ENCODE peak calls at places on chromosome X, in ten cellular contexts. V, U, X, D, H, M, S, R, K and W are unnamed samples.

GRCh38 chrX:25534096-25534495 is 518.3 kb upstream of the ARX start:
- DNase-seq in R (peak), K (no peak), U (no peak), D (no peak), V (no peak), H (no peak), S (no peak), X (no peak), M (no peak), W (no peak)

GRCh38 chrX:17563515-17563914 is 173.8 kb upstream of the SCML1 start:
- DNase-seq in V (no peak), D (no peak), M (no peak), U (no peak), K (no peak), H (no peak), X (no peak), S (peak), R (peak), W (no peak)

GRCh38 chrX:7116081-7116480 is 31.4 kb upstream of the STS start:
- DNase-seq in X (no peak), V (no peak), S (no peak), H (no peak), U (no peak), K (no peak), R (no peak), M (no peak), D (no peak), W (no peak)

GRCh38 chrX:41086627-41086932 is 1.3 kb downstream of the USP9X start:
- DNase-seq in U (no peak), X (no peak), S (no peak), V (no peak), R (no peak), M (no peak), H (no peak), D (no peak), K (no peak), W (no peak)

GRCh38 chrX:154419688-154420401 is 8.5 kb downstream of the TAFAZZIN start:
- DNase-seq in M (no peak), V (no peak), H (no peak), D (no peak), S (no peak), K (no peak), X (no peak), U (no peak), R (no peak), W (no peak)

GRCh38 chrX:12887141-12887540 is 19.3 kb upstream of the TLR8 start:
- DNase-seq in H (no peak), X (no peak), U (no peak), S (no peak), V (no peak), M (no peak), R (no peak), K (no peak), D (no peak), W (no peak)

GRCh38 chrX:53050841-53051240 is 2.3 kb downstream of the GPR173 start:
- DNase-seq in S (no peak), M (no peak), R (no peak), D (no peak), U (no peak), K (no peak), V (no peak), X (no peak), H (no peak), W (no peak)

GRCh38 chrX:110108381-110108796 is 105.5 kb downstream of the TMEM164 start:
- DNase-seq in S (peak), R (no peak), V (no peak), H (no peak), K (no peak), D (peak), X (no peak), M (peak), U (no peak), W (no peak)

GRCh38 chrX:1578511-1579173 is 12.8 kb upstream of the AKAP17A start:
- DNase-seq in R (no peak), V (no peak), M (no peak), U (no peak), D (no peak), S (peak), X (no peak), H (no peak), K (no peak), W (no peak)

GRCh38 chrX:36978886-36979285 is 29.3 kb upstream of the FAM47C start:
- DNase-seq in S (peak), R (peak), X (no peak), V (no peak), D (no peak), U (no peak), H (no peak), K (no peak), M (no peak), W (no peak)

GRCh38 chrX:18676470-18676869 is 4.6 kb upstream of the RS1 start:
- DNase-seq in M (no peak), S (no peak), H (no peak), K (peak), V (no peak), U (no peak), R (peak), X (no peak), D (no peak), W (no peak)

GRCh38 chrX:81120936-81121351 is 80.8 kb downstream of the HMGN5 start:
- DNase-seq in K (no peak), H (no peak), M (peak), V (no peak), D (peak), R (peak), X (no peak), S (peak), U (no peak), W (peak)

GRCh38 chrX:7088968-7089615 is 58.4 kb upstream of the STS start:
- DNase-seq in U (no peak), S (no peak), V (no peak), X (no peak), R (peak), M (no peak), K (no peak), D (no peak), H (no peak), W (no peak)

GRCh38 chrX:148784859-148785655 is 284.6 kb downstream of the AFF2 start:
- DNase-seq in H (peak), K (peak), M (no peak), R (no peak), U (no peak), D (peak), X (no peak), V (no peak), S (no peak), W (no peak)

GRCh38 chrX:46662594-46662993 is 89.0 kb downstream of the CHST7 start:
- DNase-seq in D (no peak), M (no peak), X (no peak), K (no peak), U (no peak), R (no peak), S (no peak), H (no peak), V (no peak), W (no peak)